ENCODE peak calls at places on chromosomes 2 and 18, in four cellular contexts. R, I, A and U are unnamed samples. For H3K4me1, the result is how much of the 10 kb centered on the place peaks cover.

GRCh38 chr2:27422958-27423357 is 5.5 kb upstream of the NRBP1 start:
- DNase-seq in R (no peak), I (no peak), A (no peak), U (no peak)

GRCh38 chr18:49697757-49698595 is 115.4 kb downstream of the ACAA2 start:
- DNase-seq in R (no peak), I (no peak), A (no peak), U (no peak)

GRCh38 chr18:73948497-73948896 is 199.1 kb downstream of the FBXO15 start:
- DNase-seq in R (no peak), I (no peak), A (no peak), U (no peak)

GRCh38 chr2:53095664-53096063 is 671.9 kb upstream of the CHAC2 start:
- DNase-seq in R (no peak), I (no peak), A (no peak), U (no peak)

GRCh38 chr2:75340560-75340959 is 141.2 kb upstream of the TACR1 start:
- DNase-seq in R (no peak), I (no peak), A (no peak), U (no peak)

GRCh38 chr2:3482363-3482821 is 36.9 kb downstream of the ADI1 start:
- DNase-seq in R (no peak), I (no peak), A (no peak), U (no peak)

GRCh38 chr2:49162151-49162550 is 7.8 kb upstream of the FSHR start:
- DNase-seq in R (no peak), I (no peak), A (no peak), U (no peak)

GRCh38 chr2:197212344-197213262 is 98.0 kb downstream of the ANKRD44 start:
- DNase-seq in R (peak), I (no peak), A (no peak), U (no peak)

GRCh38 chr2:128491845-128492244 is 173.2 kb upstream of the HS6ST1 start:
- DNase-seq in R (no peak), I (peak), A (peak), U (no peak)

GRCh38 chr2:234102112-234102511 is 51.6 kb downstream of the SPP2 start:
- DNase-seq in R (no peak), I (peak), A (no peak), U (peak)

GRCh38 chr2:28681216-28681981 is 70.2 kb upstream of the PPP1CB start:
- DNase-seq in R (peak), I (no peak), A (no peak), U (no peak)

GRCh38 chr2:26316041-26316440 is 29.9 kb upstream of the SELENOI start:
- DNase-seq in R (no peak), I (no peak), A (no peak), U (no peak)
- TF ChIP-seq CTCF in R (no peak), I (no peak), A (no peak), U (no peak)

DNA sequence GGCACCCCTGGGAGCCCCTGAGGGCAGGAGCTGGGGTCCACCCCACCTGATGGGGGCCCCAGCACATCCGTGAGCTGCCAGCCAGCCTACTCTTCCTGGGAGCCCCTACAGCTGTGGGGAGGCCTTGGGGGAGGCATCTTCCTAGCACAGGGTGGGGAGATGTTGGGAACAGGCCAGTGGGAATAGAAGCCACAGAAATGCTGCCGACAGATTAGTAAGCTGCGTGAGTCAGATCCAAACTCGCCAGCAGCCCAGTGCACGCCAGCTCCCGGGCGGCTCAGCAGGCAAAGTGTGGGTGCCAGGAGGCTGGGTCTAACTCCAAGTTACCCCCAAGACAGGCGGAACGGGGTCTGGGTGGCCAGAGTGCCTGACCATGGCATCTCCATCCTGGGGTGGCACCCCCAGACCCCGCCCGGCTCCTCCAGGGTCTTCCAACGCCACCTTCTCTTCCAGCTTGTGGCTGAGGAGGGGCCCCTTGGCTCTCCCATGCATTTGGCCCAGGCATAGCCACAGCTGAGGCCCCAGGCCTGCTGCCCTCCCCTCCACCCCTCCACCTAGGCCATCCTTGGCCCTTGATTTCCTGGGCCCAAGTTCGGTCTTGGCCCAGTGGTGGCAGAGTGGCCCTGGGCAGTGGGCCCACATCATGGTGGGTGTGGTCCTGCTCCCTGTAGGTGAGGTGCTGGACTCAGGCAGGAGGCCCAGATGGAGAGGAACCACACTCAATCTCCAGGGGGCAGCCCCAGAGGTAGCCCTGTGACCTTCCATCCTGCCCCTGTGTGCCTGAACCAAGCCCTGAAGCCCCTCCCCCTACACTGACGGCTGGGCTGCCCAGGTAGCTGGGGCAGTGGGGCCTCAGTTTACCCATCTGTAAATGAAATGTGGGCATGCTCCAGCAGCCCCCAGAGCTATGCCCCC is 15.4 kb downstream of the CROCC2 start:
- DNase-seq in R (peak), I (peak), A (peak), U (peak)
- TF ChIP-seq EP300 in R (no peak), I (no peak), A (no peak), U (no peak)

DNA sequence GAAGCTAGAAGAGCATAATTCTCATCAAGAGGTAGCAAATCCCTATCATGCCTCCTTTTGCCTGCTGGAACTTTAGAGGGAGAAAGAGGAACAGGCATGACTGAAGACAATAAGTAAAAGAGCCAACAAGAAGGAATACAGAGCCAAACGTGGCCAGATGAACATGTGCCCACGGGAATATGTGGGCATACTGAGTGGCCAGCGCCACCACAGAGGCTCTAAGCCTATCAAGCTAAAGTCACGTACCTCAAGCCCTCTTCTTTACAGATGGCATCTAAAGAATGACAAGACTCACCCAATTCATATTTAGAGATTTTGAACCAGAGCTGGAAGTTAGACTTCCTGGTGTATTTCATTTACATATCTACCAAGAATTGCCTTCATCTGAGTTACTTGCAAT is 59.9 kb upstream of the ITGA4 start:
- DNase-seq in R (no peak), I (no peak), A (no peak), U (no peak)
- H3K4me1 ChIP-seq in R (under half), I (under half), A (under half), U (under half)

DNA sequence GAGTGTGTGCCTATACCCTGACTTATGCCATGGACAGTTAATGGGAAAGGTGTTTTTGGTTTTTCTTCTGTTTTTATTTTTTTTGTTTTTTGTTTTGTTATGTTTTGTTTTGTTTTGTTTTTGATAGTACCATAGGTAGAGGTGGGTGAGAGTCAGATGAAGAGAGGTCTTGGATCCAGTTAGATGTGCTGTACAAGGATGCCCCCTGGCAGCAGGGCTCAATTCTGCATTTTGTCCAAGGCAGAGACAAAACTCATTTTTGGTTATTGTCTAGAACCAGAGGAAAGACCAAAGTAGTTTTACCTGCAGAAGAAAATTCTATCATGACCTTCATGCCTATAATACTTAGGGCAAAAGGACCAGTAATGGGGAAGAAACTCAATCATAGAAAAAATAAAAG is 48.5 kb downstream of the SLC5A7 start:
- DNase-seq in R (no peak), I (no peak), A (no peak), U (no peak)
- TF ChIP-seq CTCF in R (no peak), I (no peak), A (no peak), U (no peak)

GRCh38 chr2:25343187-25343825 is 1.6 kb upstream of the DNMT3A start:
- DNase-seq in R (no peak), I (no peak), A (no peak), U (no peak)

GRCh38 chr2:25341031-25341727 is 546 bp downstream of the DNMT3A start:
- DNase-seq in R (no peak), I (peak), A (no peak), U (peak)

GRCh38 chr2:25341753-25342371 is at the start of gene DNMT3A:
- DNase-seq in R (no peak), I (peak), A (no peak), U (peak)

GRCh38 chr2:25340340-25340886 is 1.3 kb downstream of the DNMT3A start:
- DNase-seq in R (no peak), I (no peak), A (no peak), U (peak)

DNA sequence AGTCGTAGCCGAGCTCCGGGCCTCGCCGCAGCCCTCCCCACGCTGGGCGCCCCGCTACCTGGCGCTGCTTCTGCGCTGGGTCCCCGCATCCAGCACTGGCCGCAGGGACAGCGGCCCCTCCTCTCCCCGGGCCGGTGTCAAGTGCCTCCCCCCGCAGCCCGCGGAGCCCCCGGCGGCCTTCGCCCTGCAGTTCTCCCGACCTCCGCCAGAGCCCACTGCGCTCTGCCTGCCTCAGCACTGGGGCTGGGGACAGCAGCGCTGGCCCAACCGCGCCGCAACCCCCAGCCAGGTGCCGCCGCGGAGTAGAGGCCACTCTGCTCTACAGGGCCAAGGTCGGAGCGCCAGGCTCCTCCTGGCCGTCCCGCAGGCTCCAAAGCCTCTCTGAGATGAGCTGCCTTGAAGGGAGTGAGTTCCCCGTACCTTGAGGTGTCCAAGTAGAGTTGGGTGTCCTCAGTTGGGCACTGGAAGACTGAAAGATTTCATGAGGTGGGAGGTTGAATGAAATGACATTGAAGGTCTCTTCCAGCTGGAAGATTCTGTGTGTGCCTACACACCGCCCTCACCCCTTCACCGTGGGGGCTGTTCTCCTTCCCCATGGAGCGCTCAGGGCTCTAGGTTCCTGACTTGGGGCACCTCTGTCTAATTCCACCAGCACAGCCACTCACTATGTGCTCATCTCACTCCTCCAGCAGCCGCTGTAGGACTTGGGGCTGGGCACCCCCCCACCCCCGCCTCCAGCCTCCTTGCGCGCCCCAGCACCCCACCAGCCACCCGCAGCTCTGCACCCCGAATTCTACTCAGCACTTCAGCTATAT is 854 bp upstream of the DNMT3A start:
- DNase-seq in R (peak), I (peak), A (no peak), U (peak)
- TF ChIP-seq EP300 in R (no peak), I (no peak), A (no peak), U (no peak)

GRCh38 chr18:7750966-7751365 is 183.8 kb downstream of the PTPRM start:
- DNase-seq in R (no peak), I (no peak), A (no peak), U (no peak)

GRCh38 chr18:7749001-7749391 is 181.9 kb downstream of the PTPRM start:
- DNase-seq in R (no peak), I (no peak), A (no peak), U (no peak)

GRCh38 chr18:7748252-7749000 is 181.3 kb downstream of the PTPRM start:
- DNase-seq in R (no peak), I (no peak), A (no peak), U (no peak)

GRCh38 chr18:7750095-7750663 is 183.1 kb downstream of the PTPRM start:
- DNase-seq in R (no peak), I (no peak), A (no peak), U (no peak)

GRCh38 chr18:7749510-7749981 is 182.4 kb downstream of the PTPRM start:
- DNase-seq in R (no peak), I (no peak), A (no peak), U (no peak)
- H3K4me1 ChIP-seq in R (half or more), I (under half), A (under half), U (under half)

GRCh38 chr2:8938384-8938783 is 65.1 kb downstream of the MBOAT2 start:
- DNase-seq in R (no peak), I (no peak), A (no peak), U (no peak)
- TF ChIP-seq CTCF in R (no peak), I (no peak), A (no peak), U (no peak)

DNA sequence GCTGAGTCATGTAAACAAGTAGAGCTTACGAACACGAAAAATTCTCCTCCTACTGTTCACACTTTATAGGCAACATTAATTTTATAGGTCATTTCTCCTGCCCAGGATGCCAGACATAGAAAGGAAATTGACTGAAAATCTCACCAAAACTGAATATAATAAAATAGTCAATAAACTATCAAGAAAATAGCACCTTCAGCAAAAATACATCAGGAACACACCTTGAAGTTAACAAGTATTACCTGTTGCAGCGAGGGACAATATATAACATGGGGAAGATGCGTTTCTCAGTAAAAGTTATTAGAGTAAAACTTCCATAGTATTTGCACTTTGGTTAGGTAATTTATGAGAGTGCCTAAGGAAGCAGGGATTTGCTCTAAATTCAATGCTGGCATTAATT is 344.6 kb downstream of the KCNJ3 start:
- DNase-seq in R (no peak), I (no peak), A (no peak), U (no peak)
- TF ChIP-seq EP300 in R (no peak), I (no peak), A (no peak), U (no peak)